ENCODE peak calls at places on chromosomes 12 and 14, in nine cellular contexts. F is body of pancreas, K is ovary, U is HCT116, T is adrenal gland, W is stomach, A is breast epithelium, J is tibial nerve, B is heart left ventricle. D is an unnamed sample.

GRCh38 chr12:88889326-88890110 is 309.2 kb upstream of the KITLG start:
- DNase-seq in B (no peak), F (no peak), K (no peak), A (no peak), W (no peak), U (no peak), J (no peak), T (no peak), D (no peak)

GRCh38 chr12:43104524-43104923 is 447.5 kb downstream of the ADAMTS20 start:
- DNase-seq in A (no peak), J (no peak), B (no peak), K (no peak), T (no peak), U (no peak), F (no peak), W (no peak), D (no peak)

GRCh38 chr14:33509454-33509853 is 441.4 kb downstream of the EGLN3 start:
- DNase-seq in B (no peak), A (no peak), F (no peak), K (no peak), T (no peak), U (no peak), J (no peak), W (no peak), D (no peak)

GRCh38 chr12:32413412-32413811 is 14.1 kb downstream of the FGD4 start:
- DNase-seq in W (no peak), K (no peak), B (no peak), U (no peak), J (no peak), F (no peak), A (no peak), T (no peak), D (no peak)

GRCh38 chr14:104436047-104436531 is 143.5 kb upstream of the C14orf180 start:
- DNase-seq in A (no peak), K (peak; percentile 70), J (no peak), B (peak; percentile 87), T (peak; percentile 65), U (no peak), F (peak; percentile 73), W (peak; percentile 71), D (no peak)

GRCh38 chr14:85583311-85583710 is 53.4 kb downstream of the FLRT2 start:
- DNase-seq in K (no peak), B (no peak), W (no peak), F (no peak), J (no peak), U (no peak), T (no peak), A (no peak), D (no peak)

GRCh38 chr14:30002859-30003258 is 75.2 kb upstream of the PRKD1 start:
- DNase-seq in B (no peak), J (no peak), K (no peak), U (no peak), A (no peak), T (no peak), W (no peak), F (no peak), D (no peak)

GRCh38 chr12:13210543-13211190 is 14.1 kb downstream of the EMP1 start:
- DNase-seq in J (no peak), A (no peak), K (no peak), U (no peak), W (no peak), B (no peak), T (no peak), F (no peak), D (no peak)

GRCh38 chr14:65704850-65705249 is 292.3 kb downstream of the FUT8 start:
- DNase-seq in A (no peak), J (no peak), U (no peak), T (no peak), K (no peak), B (no peak), W (no peak), F (no peak), D (no peak)

GRCh38 chr12:6957151-6957701 is 6.1 kb downstream of the PTPN6 start:
- DNase-seq in U (no peak), K (no peak), T (no peak), A (no peak), B (peak; percentile 22), W (no peak), J (no peak), F (no peak), D (no peak)

GRCh38 chr12:52189376-52190174 is 2.2 kb downstream of the KRT80 start:
- DNase-seq in F (no peak), W (no peak), K (no peak), B (no peak), J (no peak), T (no peak), U (no peak), A (no peak), D (no peak)

GRCh38 chr12:118103231-118103600 is 595 bp downstream of the VSIG10 start:
- DNase-seq in W (no peak), F (peak; percentile 34), K (no peak), J (no peak), B (peak; percentile 29), U (no peak), A (no peak), T (no peak), D (no peak)

GRCh38 chr14:93592786-93593185 is 162.0 kb downstream of the UNC79 start:
- DNase-seq in W (no peak), F (no peak), J (no peak), U (no peak), B (no peak), K (no peak), A (no peak), T (no peak), D (no peak)

GRCh38 chr14:83548061-83548839 is 1981.7 kb upstream of the FLRT2 start:
- DNase-seq in F (no peak), B (no peak), T (peak; percentile 12), A (no peak), J (no peak), U (no peak), W (no peak), K (no peak), D (no peak)

GRCh38 chr12:24719293-24719721 is 229.6 kb downstream of the BCAT1 start:
- DNase-seq in B (no peak), A (no peak), F (no peak), W (no peak), J (no peak), U (no peak), T (no peak), K (no peak), D (no peak)

GRCh38 chr12:1918081-1918874 is at the start of gene CACNA2D4:
- DNase-seq in A (no peak), F (no peak), T (no peak), K (no peak), W (peak; percentile 22), U (no peak), B (peak; percentile 35), J (no peak), D (peak; percentile 46)

GRCh38 chr14:79325071-79325470 is 886.2 kb downstream of the DIO2 start:
- DNase-seq in W (no peak), U (no peak), K (no peak), F (peak; percentile 30), A (no peak), J (no peak), T (no peak), B (no peak), D (no peak)

GRCh38 chr12:74317078-74317581 is 220.5 kb upstream of the ATXN7L3B start:
- DNase-seq in B (peak; percentile 57), K (peak; percentile 64), F (peak; percentile 68), W (no peak), A (no peak), T (no peak), J (peak; percentile 35), U (no peak), D (no peak)

GRCh38 chr12:111426341-111427185 is 20.8 kb downstream of the SH2B3 start:
- DNase-seq in K (no peak), U (no peak), F (no peak), W (no peak), T (no peak), A (no peak), J (no peak), B (peak; percentile 11), D (no peak)

GRCh38 chr12:111427417-111428074 is 21.8 kb downstream of the SH2B3 start:
- DNase-seq in U (no peak), A (no peak), W (no peak), K (no peak), J (no peak), B (peak; percentile 24), T (no peak), F (no peak), D (no peak)

GRCh38 chr12:111429760-111430417 is 24.2 kb downstream of the SH2B3 start:
- DNase-seq in K (no peak), J (no peak), A (no peak), T (no peak), U (no peak), B (peak; percentile 32), F (no peak), W (no peak), D (peak; percentile 69)

GRCh38 chr12:111428728-111429175 is 23.0 kb downstream of the SH2B3 start:
- DNase-seq in F (no peak), W (no peak), U (no peak), B (peak; percentile 80), A (no peak), T (peak; percentile 54), K (no peak), J (no peak), D (peak; percentile 71)

GRCh38 chr12:111428081-111428727 is 22.5 kb downstream of the SH2B3 start:
- DNase-seq in A (no peak), F (no peak), B (peak; percentile 29), K (no peak), J (no peak), W (no peak), U (no peak), T (no peak), D (peak; percentile 23)
- H3K36me3 ChIP-seq in A (no peaks in the 10 kb centered on the region), F (no peaks in the 10 kb centered on the region), B (no peaks in the 10 kb centered on the region), K (no peaks in the 10 kb centered on the region), J (no peaks in the 10 kb centered on the region), W (no peaks in the 10 kb centered on the region), U (no peaks in the 10 kb centered on the region), T (no peaks in the 10 kb centered on the region), D (no peaks in the 10 kb centered on the region)

DNA sequence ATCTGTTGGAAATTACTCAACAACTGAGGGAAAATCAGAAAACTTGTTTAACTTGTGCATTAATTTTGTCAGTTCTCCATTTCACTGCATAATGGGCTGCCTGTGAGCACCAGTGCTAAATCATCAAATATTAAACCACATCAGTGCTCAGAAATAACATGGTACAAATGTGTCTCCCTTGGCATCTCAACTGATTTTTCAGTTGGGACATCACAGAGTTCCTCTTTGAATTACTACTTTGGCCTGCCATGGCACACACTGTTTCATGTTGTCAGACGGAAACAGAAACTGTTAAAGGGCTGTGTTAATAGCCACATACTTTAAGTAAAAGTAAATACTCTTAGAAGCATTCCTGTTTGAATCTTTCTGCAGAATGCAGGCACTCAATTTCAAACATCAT is 42.1 kb upstream of the STRN3 start:
- DNase-seq in T (no peak), K (no peak), A (no peak), F (no peak), J (no peak), W (no peak), B (no peak), U (no peak), D (no peak)
- TF ChIP-seq POLR2A in T (no peak), K (no peak), A (no peak), F (no peak), J (no peak), W (no peak), B (no peak), U (no peak), D (no peak)

GRCh38 chr12:128798543-128799341 is 25.0 kb downstream of the SLC15A4 start:
- DNase-seq in F (no peak), K (no peak), T (no peak), A (no peak), W (no peak), U (no peak), B (no peak), J (no peak), D (peak; percentile 57)
- H3K36me3 ChIP-seq in F (no peaks in the 10 kb centered on the region), K (no peaks in the 10 kb centered on the region), T (no peaks in the 10 kb centered on the region), A (peaks cover 8% of the 10 kb centered on the region), W (peaks cover 84% of the 10 kb centered on the region), U (peaks cover 18% of the 10 kb centered on the region), B (peaks cover 78% of the 10 kb centered on the region), J (no peaks in the 10 kb centered on the region), D (peaks cover 75% of the 10 kb centered on the region)

GRCh38 chr12:96906849-96907664 is at the start of gene NEDD1:
- DNase-seq in T (peak; percentile 84), F (peak; percentile 87), A (peak; percentile 69), B (peak; percentile 90), K (peak; percentile 85), J (peak; percentile 65), W (peak; percentile 87), U (peak; percentile 45), D (peak; percentile 94)
- TF ChIP-seq POLR2A in T (peak; percentile 57), F (peak; percentile 72), A (peak; percentile 28), B (no peak), K (peak; percentile 59), J (no peak), W (no peak), U (peak; percentile 69), D (peak; percentile 63)